ENCODE peak calls at places on chromosomes 4 and X, in eight cellular contexts. One of them, this sample, is unnamed.

GRCh38 chr4:118173956-118174355 is 139.7 kb downstream of the NDST3 start:
- DNase-seq in glutamatergic neuron: no peak
- DNase-seq in fibroblast of the conjunctiva: peak; percentile 59
- DNase-seq in renal cortical epithelial cell: no peak
- DNase-seq in NCI-H2029: no peak
- DNase-seq in stimulated activated CD4-positive, alpha-beta T cell treated with anti-CD3 and anti-CD28 coated beads, Interleukin-1b, Interleukin-23, amount 100 ng/mL, for 48 hours: no peak
- DNase-seq in cerebellar nuclear complex: no peak
- DNase-seq in sigmoid colon: no peak
- DNase-seq in this sample: no peak

GRCh38 chrX:28901637-28902036 is 314.4 kb downstream of the IL1RAPL1 start:
- DNase-seq in cerebellar nuclear complex: no peak
- DNase-seq in stimulated activated CD4-positive, alpha-beta T cell treated with anti-CD3 and anti-CD28 coated beads, Interleukin-1b, Interleukin-23, amount 100 ng/mL, for 48 hours: no peak
- DNase-seq in renal cortical epithelial cell: peak; percentile 32
- DNase-seq in glutamatergic neuron: no peak
- DNase-seq in fibroblast of the conjunctiva: no peak
- DNase-seq in NCI-H2029: no peak
- DNase-seq in sigmoid colon: no peak
- DNase-seq in this sample: no peak

GRCh38 chr4:82201805-82202636 is 171.8 kb downstream of the HNRNPD start:
- DNase-seq in glutamatergic neuron: peak; percentile 71
- DNase-seq in cerebellar nuclear complex: no peak
- DNase-seq in renal cortical epithelial cell: peak; percentile 37
- DNase-seq in NCI-H2029: peak; percentile 74
- DNase-seq in stimulated activated CD4-positive, alpha-beta T cell treated with anti-CD3 and anti-CD28 coated beads, Interleukin-1b, Interleukin-23, amount 100 ng/mL, for 48 hours: peak; percentile 29
- DNase-seq in sigmoid colon: no peak
- DNase-seq in fibroblast of the conjunctiva: peak; percentile 26
- DNase-seq in this sample: peak; percentile 64

GRCh38 chrX:118726887-118727685 is at the start of gene IL13RA1:
- DNase-seq in sigmoid colon: peak; percentile 90
- DNase-seq in fibroblast of the conjunctiva: peak; percentile 55
- DNase-seq in NCI-H2029: peak; percentile 70
- DNase-seq in glutamatergic neuron: peak; percentile 69
- DNase-seq in stimulated activated CD4-positive, alpha-beta T cell treated with anti-CD3 and anti-CD28 coated beads, Interleukin-1b, Interleukin-23, amount 100 ng/mL, for 48 hours: peak; percentile 10
- DNase-seq in renal cortical epithelial cell: peak; percentile 60
- DNase-seq in cerebellar nuclear complex: no peak
- DNase-seq in this sample: peak; percentile 62

GRCh38 chr4:173332963-173333657 is 1.0 kb downstream of the HMGB2 start:
- DNase-seq in glutamatergic neuron: no peak
- DNase-seq in cerebellar nuclear complex: no peak
- DNase-seq in NCI-H2029: no peak
- DNase-seq in fibroblast of the conjunctiva: no peak
- DNase-seq in renal cortical epithelial cell: peak; percentile 35
- DNase-seq in sigmoid colon: no peak
- DNase-seq in stimulated activated CD4-positive, alpha-beta T cell treated with anti-CD3 and anti-CD28 coated beads, Interleukin-1b, Interleukin-23, amount 100 ng/mL, for 48 hours: peak; percentile 15
- DNase-seq in this sample: peak; percentile 70

GRCh38 chrX:36957425-36958328 is 50.5 kb upstream of the FAM47C start:
- DNase-seq in NCI-H2029: no peak
- DNase-seq in fibroblast of the conjunctiva: no peak
- DNase-seq in renal cortical epithelial cell: peak; percentile 1
- DNase-seq in sigmoid colon: no peak
- DNase-seq in cerebellar nuclear complex: no peak
- DNase-seq in glutamatergic neuron: peak; percentile 45
- DNase-seq in stimulated activated CD4-positive, alpha-beta T cell treated with anti-CD3 and anti-CD28 coated beads, Interleukin-1b, Interleukin-23, amount 100 ng/mL, for 48 hours: no peak
- DNase-seq in this sample: no peak

GRCh38 chr4:75169020-75169814 is 236.3 kb downstream of the PARM1 start:
- DNase-seq in NCI-H2029: no peak
- DNase-seq in sigmoid colon: no peak
- DNase-seq in glutamatergic neuron: no peak
- DNase-seq in renal cortical epithelial cell: no peak
- DNase-seq in stimulated activated CD4-positive, alpha-beta T cell treated with anti-CD3 and anti-CD28 coated beads, Interleukin-1b, Interleukin-23, amount 100 ng/mL, for 48 hours: no peak
- DNase-seq in fibroblast of the conjunctiva: no peak
- DNase-seq in cerebellar nuclear complex: no peak
- DNase-seq in this sample: no peak

GRCh38 chrX:38891641-38892413 is 90.6 kb downstream of the MID1IP1 start:
- DNase-seq in fibroblast of the conjunctiva: no peak
- DNase-seq in renal cortical epithelial cell: peak; percentile 16
- DNase-seq in stimulated activated CD4-positive, alpha-beta T cell treated with anti-CD3 and anti-CD28 coated beads, Interleukin-1b, Interleukin-23, amount 100 ng/mL, for 48 hours: peak; percentile 25
- DNase-seq in cerebellar nuclear complex: no peak
- DNase-seq in NCI-H2029: no peak
- DNase-seq in sigmoid colon: no peak
- DNase-seq in glutamatergic neuron: no peak
- DNase-seq in this sample: peak; percentile 18

GRCh38 chrX:107566603-107567262 is 61.6 kb upstream of the PRPS1 start:
- DNase-seq in renal cortical epithelial cell: peak; percentile 61
- DNase-seq in glutamatergic neuron: no peak
- DNase-seq in cerebellar nuclear complex: no peak
- DNase-seq in NCI-H2029: no peak
- DNase-seq in sigmoid colon: no peak
- DNase-seq in fibroblast of the conjunctiva: no peak
- DNase-seq in stimulated activated CD4-positive, alpha-beta T cell treated with anti-CD3 and anti-CD28 coated beads, Interleukin-1b, Interleukin-23, amount 100 ng/mL, for 48 hours: no peak
- DNase-seq in this sample: no peak

GRCh38 chr4:182854466-182854865 is 62.7 kb downstream of the DCTD start:
- DNase-seq in glutamatergic neuron: no peak
- DNase-seq in stimulated activated CD4-positive, alpha-beta T cell treated with anti-CD3 and anti-CD28 coated beads, Interleukin-1b, Interleukin-23, amount 100 ng/mL, for 48 hours: no peak
- DNase-seq in fibroblast of the conjunctiva: no peak
- DNase-seq in renal cortical epithelial cell: no peak
- DNase-seq in NCI-H2029: no peak
- DNase-seq in cerebellar nuclear complex: no peak
- DNase-seq in sigmoid colon: no peak
- DNase-seq in this sample: no peak

GRCh38 chr4:185559913-185560281 is 24.6 kb upstream of the PDLIM3 start:
- DNase-seq in stimulated activated CD4-positive, alpha-beta T cell treated with anti-CD3 and anti-CD28 coated beads, Interleukin-1b, Interleukin-23, amount 100 ng/mL, for 48 hours: no peak
- DNase-seq in cerebellar nuclear complex: no peak
- DNase-seq in renal cortical epithelial cell: peak; percentile 96
- DNase-seq in fibroblast of the conjunctiva: no peak
- DNase-seq in NCI-H2029: peak; percentile 15
- DNase-seq in glutamatergic neuron: no peak
- DNase-seq in sigmoid colon: no peak
- DNase-seq in this sample: peak; percentile 91

GRCh38 chr4:185396724-185397402 is at the start of gene ANKRD37:
- DNase-seq in renal cortical epithelial cell: peak; percentile 86
- DNase-seq in fibroblast of the conjunctiva: no peak
- DNase-seq in stimulated activated CD4-positive, alpha-beta T cell treated with anti-CD3 and anti-CD28 coated beads, Interleukin-1b, Interleukin-23, amount 100 ng/mL, for 48 hours: no peak
- DNase-seq in glutamatergic neuron: peak; percentile 45
- DNase-seq in cerebellar nuclear complex: no peak
- DNase-seq in NCI-H2029: peak; percentile 84
- DNase-seq in sigmoid colon: no peak
- DNase-seq in this sample: peak; percentile 65

GRCh38 chr4:83618431-83618830 is 82.5 kb downstream of the GPAT3 start:
- DNase-seq in fibroblast of the conjunctiva: peak; percentile 2
- DNase-seq in cerebellar nuclear complex: no peak
- DNase-seq in glutamatergic neuron: no peak
- DNase-seq in stimulated activated CD4-positive, alpha-beta T cell treated with anti-CD3 and anti-CD28 coated beads, Interleukin-1b, Interleukin-23, amount 100 ng/mL, for 48 hours: no peak
- DNase-seq in sigmoid colon: no peak
- DNase-seq in NCI-H2029: no peak
- DNase-seq in renal cortical epithelial cell: peak; percentile 95
- DNase-seq in this sample: peak; percentile 81